ENCODE peak calls at places on chromosomes 12 and 14, in six cellular contexts. I is brain microvascular endothelial cell, K is pancreas, H is cardiac muscle cell, V is adrenal gland, Z is Peyer's patch. T is an unnamed sample.

GRCh38 chr14:28773917-28774691 is 7.5 kb downstream of the FOXG1 start:
- DNase-seq in I (no peak), K (no peak), H (peak; percentile 82), V (no peak), Z (no peak), T (no peak)

GRCh38 chr12:34294137-34294536 is 271.8 kb downstream of the ALG10 start:
- DNase-seq in I (no peak), K (no peak), H (no peak), V (no peak), Z (no peak), T (no peak)

GRCh38 chr14:68627050-68627867 is 165.6 kb downstream of the ZFP36L1 start:
- DNase-seq in I (no peak), K (peak; percentile 71), H (no peak), V (peak; percentile 92), Z (no peak), T (no peak)

GRCh38 chr14:61839452-61839851 is 77.2 kb downstream of the SNAPC1 start:
- DNase-seq in I (peak; percentile 80), K (no peak), H (no peak), V (no peak), Z (no peak), T (no peak)

GRCh38 chr12:89319111-89319510 is 33.2 kb downstream of the DUSP6 start:
- DNase-seq in I (no peak), K (no peak), H (no peak), V (no peak), Z (no peak), T (peak; percentile 5)

GRCh38 chr14:38004610-38004879 is 203.2 kb upstream of the SSTR1 start:
- DNase-seq in I (no peak), K (no peak), H (no peak), V (no peak), Z (no peak), T (no peak)

GRCh38 chr14:101453225-101453624 is 108.1 kb upstream of the DIO3 start:
- DNase-seq in I (no peak), K (no peak), H (no peak), V (peak; percentile 29), Z (no peak), T (no peak)

GRCh38 chr14:20907214-20907613 is 16.0 kb downstream of the RNASE3 start:
- DNase-seq in I (no peak), K (no peak), H (no peak), V (no peak), Z (no peak), T (no peak)

GRCh38 chr14:52079239-52079956 is 10.5 kb upstream of the NID2 start:
- DNase-seq in I (peak; percentile 61), K (no peak), H (no peak), V (no peak), Z (no peak), T (no peak)

GRCh38 chr14:22428681-22429315 is 160.2 kb downstream of the DAD1 start:
- DNase-seq in I (peak; percentile 59), K (no peak), H (no peak), V (no peak), Z (no peak), T (no peak)

DNA sequence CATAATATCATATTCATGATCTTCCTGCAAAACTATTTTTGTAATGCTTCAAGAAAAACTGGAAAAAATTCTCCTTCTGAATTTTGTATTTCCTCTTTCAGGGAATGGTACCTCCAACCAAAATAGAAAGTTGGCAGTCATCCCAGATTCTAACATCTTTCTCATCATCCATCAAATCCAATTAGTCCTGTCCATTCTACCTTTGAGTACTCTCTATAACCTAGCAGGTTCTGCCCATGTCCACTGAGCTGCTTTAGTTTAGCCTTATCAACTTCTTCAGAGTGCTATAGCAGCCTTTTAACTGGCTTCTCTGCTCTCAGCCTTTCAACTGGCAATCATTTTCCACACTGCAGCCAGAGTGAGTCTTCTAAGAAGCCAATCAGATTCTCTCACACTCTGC is 236.2 kb downstream of the AKAP6 start:
- DNase-seq in I (no peak), K (no peak), H (peak; percentile 67), V (no peak), Z (no peak), T (no peak)
- H3K27ac ChIP-seq in I (no peak overlapping the region), K (no peak overlapping the region), H (peak overlapping the region; percentile 36), V (no peak overlapping the region), Z (no peak overlapping the region), T (no peak overlapping the region)

GRCh38 chr12:120231316-120232011 is 30.6 kb upstream of the RPLP0 start:
- DNase-seq in I (peak; percentile 94), K (peak; percentile 81), H (no peak), V (peak; percentile 86), Z (peak; percentile 79), T (peak; percentile 78)

GRCh38 chr12:120229071-120229582 is 28.2 kb upstream of the RPLP0 start:
- DNase-seq in I (no peak), K (no peak), H (peak; percentile 76), V (peak; percentile 81), Z (peak; percentile 75), T (no peak)

GRCh38 chr12:120229583-120230325 is 28.8 kb upstream of the RPLP0 start:
- DNase-seq in I (no peak), K (no peak), H (no peak), V (no peak), Z (peak; percentile 80), T (no peak)

GRCh38 chr12:120230974-120231315 is 30.0 kb upstream of the RPLP0 start:
- DNase-seq in I (no peak), K (no peak), H (no peak), V (no peak), Z (no peak), T (no peak)

GRCh38 chr12:120230326-120230973 is 29.5 kb upstream of the RPLP0 start:
- DNase-seq in I (peak; percentile 97), K (peak; percentile 48), H (peak; percentile 76), V (peak; percentile 94), Z (peak; percentile 74), T (no peak)
- H3K27ac ChIP-seq in I (peak overlapping the region; percentile 94), K (peak overlapping the region; percentile 77), H (peak overlapping the region; percentile 95), V (peak overlapping the region; percentile 86), Z (peak overlapping the region; percentile 76), T (peak overlapping the region; percentile 99)

GRCh38 chr12:52052471-52053186 is 1.4 kb downstream of the NR4A1 start:
- DNase-seq in I (no peak), K (peak; percentile 66), H (no peak), V (peak; percentile 75), Z (peak; percentile 76), T (no peak)
- H3K27ac ChIP-seq in I (no peak overlapping the region), K (peak overlapping the region; percentile 98), H (no peak overlapping the region), V (peak overlapping the region; percentile 96), Z (peak overlapping the region; percentile 93), T (no peak overlapping the region)

DNA sequence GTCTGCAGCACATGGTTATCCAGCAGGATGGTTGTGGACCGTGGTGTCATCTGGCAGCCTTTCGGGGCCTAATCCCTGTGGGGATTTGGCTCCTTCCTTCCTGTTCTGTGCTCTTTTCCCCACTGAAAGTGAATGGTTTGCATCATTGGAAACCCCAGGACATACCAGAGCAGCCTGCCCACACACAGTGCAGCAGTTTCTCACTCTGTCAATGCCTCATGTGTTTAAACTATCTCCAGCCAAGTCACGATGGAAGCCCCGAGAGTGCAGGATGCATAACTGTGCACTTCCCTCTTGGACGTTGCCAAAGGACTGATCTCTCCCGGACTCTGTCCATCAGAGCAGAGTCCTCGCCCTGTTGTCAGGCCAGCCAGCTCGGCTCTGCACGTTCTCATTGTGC is 29.0 kb upstream of the AMN start:
- DNase-seq in I (peak; percentile 89), K (no peak), H (no peak), V (peak; percentile 72), Z (peak; percentile 76), T (no peak)
- H3K27ac ChIP-seq in I (peak overlapping the region; percentile 28), K (no peak overlapping the region), H (no peak overlapping the region), V (no peak overlapping the region), Z (no peak overlapping the region), T (no peak overlapping the region)

T was measured in epithelial cell of prostate.